ENCODE peak calls at places on chromosome 5, in seven cellular contexts. One of them, this sample, is unnamed.

GRCh38 chr5:110536120-110537115 is 190.1 kb downstream of the TMEM232 start:
- DNase-seq in stimulated activated CD8-positive, alpha-beta memory T cell treated with anti-CD3 and anti-CD28 coated beads, Interleukin-7, amount 100 ng/mL, for 1 hour: no peak
- DNase-seq in choroid plexus epithelial cell: peak; percentile 6
- DNase-seq in stimulated activated naive B cell treated with anti-CD40 and anti-IgM and Interleukin-4, amounts not matched to agents 10 μg/mL and 1 μg/mL and 100 μg/mL, for 72 hours: no peak
- DNase-seq in SHP77: no peak
- DNase-seq in iPS-NIHi11: peak; percentile 32
- DNase-seq in activated naive CD4-positive, alpha-beta T cell: no peak
- DNase-seq in this sample: no peak

GRCh38 chr5:148988328-148988727 is 74.5 kb downstream of the SH3TC2 start:
- DNase-seq in SHP77: no peak
- DNase-seq in choroid plexus epithelial cell: no peak
- DNase-seq in stimulated activated naive B cell treated with anti-CD40 and anti-IgM and Interleukin-4, amounts not matched to agents 10 μg/mL and 1 μg/mL and 100 μg/mL, for 72 hours: no peak
- DNase-seq in iPS-NIHi11: no peak
- DNase-seq in activated naive CD4-positive, alpha-beta T cell: no peak
- DNase-seq in stimulated activated CD8-positive, alpha-beta memory T cell treated with anti-CD3 and anti-CD28 coated beads, Interleukin-7, amount 100 ng/mL, for 1 hour: no peak
- DNase-seq in this sample: no peak

GRCh38 chr5:10725636-10726035 is 35.4 kb downstream of the DAP start:
- DNase-seq in iPS-NIHi11: no peak
- DNase-seq in choroid plexus epithelial cell: no peak
- DNase-seq in SHP77: no peak
- DNase-seq in stimulated activated naive B cell treated with anti-CD40 and anti-IgM and Interleukin-4, amounts not matched to agents 10 μg/mL and 1 μg/mL and 100 μg/mL, for 72 hours: no peak
- DNase-seq in stimulated activated CD8-positive, alpha-beta memory T cell treated with anti-CD3 and anti-CD28 coated beads, Interleukin-7, amount 100 ng/mL, for 1 hour: no peak
- DNase-seq in activated naive CD4-positive, alpha-beta T cell: no peak
- DNase-seq in this sample: no peak

GRCh38 chr5:112885001-112885400 is 23.9 kb downstream of the SRP19 start:
- DNase-seq in iPS-NIHi11: no peak
- DNase-seq in activated naive CD4-positive, alpha-beta T cell: no peak
- DNase-seq in stimulated activated CD8-positive, alpha-beta memory T cell treated with anti-CD3 and anti-CD28 coated beads, Interleukin-7, amount 100 ng/mL, for 1 hour: no peak
- DNase-seq in SHP77: no peak
- DNase-seq in stimulated activated naive B cell treated with anti-CD40 and anti-IgM and Interleukin-4, amounts not matched to agents 10 μg/mL and 1 μg/mL and 100 μg/mL, for 72 hours: no peak
- DNase-seq in choroid plexus epithelial cell: no peak
- DNase-seq in this sample: no peak

GRCh38 chr5:43661102-43661501 is 58.1 kb downstream of the NNT start:
- DNase-seq in stimulated activated CD8-positive, alpha-beta memory T cell treated with anti-CD3 and anti-CD28 coated beads, Interleukin-7, amount 100 ng/mL, for 1 hour: no peak
- DNase-seq in iPS-NIHi11: no peak
- DNase-seq in stimulated activated naive B cell treated with anti-CD40 and anti-IgM and Interleukin-4, amounts not matched to agents 10 μg/mL and 1 μg/mL and 100 μg/mL, for 72 hours: no peak
- DNase-seq in activated naive CD4-positive, alpha-beta T cell: no peak
- DNase-seq in choroid plexus epithelial cell: peak; percentile 80
- DNase-seq in SHP77: peak; percentile 29
- DNase-seq in this sample: no peak

GRCh38 chr5:143161893-143162520 is 241.5 kb downstream of the NR3C1 start:
- DNase-seq in stimulated activated CD8-positive, alpha-beta memory T cell treated with anti-CD3 and anti-CD28 coated beads, Interleukin-7, amount 100 ng/mL, for 1 hour: no peak
- DNase-seq in SHP77: no peak
- DNase-seq in choroid plexus epithelial cell: peak; percentile 86
- DNase-seq in activated naive CD4-positive, alpha-beta T cell: no peak
- DNase-seq in iPS-NIHi11: no peak
- DNase-seq in stimulated activated naive B cell treated with anti-CD40 and anti-IgM and Interleukin-4, amounts not matched to agents 10 μg/mL and 1 μg/mL and 100 μg/mL, for 72 hours: no peak
- DNase-seq in this sample: no peak

GRCh38 chr5:98774192-98775046 is 956 bp downstream of the RGMB start:
- DNase-seq in activated naive CD4-positive, alpha-beta T cell: peak; percentile 23
- DNase-seq in choroid plexus epithelial cell: peak; percentile 81
- DNase-seq in stimulated activated naive B cell treated with anti-CD40 and anti-IgM and Interleukin-4, amounts not matched to agents 10 μg/mL and 1 μg/mL and 100 μg/mL, for 72 hours: peak; percentile 57
- DNase-seq in iPS-NIHi11: peak; percentile 58
- DNase-seq in stimulated activated CD8-positive, alpha-beta memory T cell treated with anti-CD3 and anti-CD28 coated beads, Interleukin-7, amount 100 ng/mL, for 1 hour: no peak
- DNase-seq in SHP77: peak; percentile 67
- DNase-seq in this sample: peak; percentile 81

GRCh38 chr5:165805756-165806155 is 2300.3 kb downstream of the MAT2B start:
- DNase-seq in SHP77: no peak
- DNase-seq in activated naive CD4-positive, alpha-beta T cell: no peak
- DNase-seq in iPS-NIHi11: peak; percentile 26
- DNase-seq in stimulated activated CD8-positive, alpha-beta memory T cell treated with anti-CD3 and anti-CD28 coated beads, Interleukin-7, amount 100 ng/mL, for 1 hour: no peak
- DNase-seq in choroid plexus epithelial cell: no peak
- DNase-seq in stimulated activated naive B cell treated with anti-CD40 and anti-IgM and Interleukin-4, amounts not matched to agents 10 μg/mL and 1 μg/mL and 100 μg/mL, for 72 hours: no peak
- DNase-seq in this sample: no peak

GRCh38 chr5:81827522-81827921 is 76.6 kb upstream of the SSBP2 start:
- DNase-seq in activated naive CD4-positive, alpha-beta T cell: no peak
- DNase-seq in iPS-NIHi11: no peak
- DNase-seq in SHP77: no peak
- DNase-seq in stimulated activated naive B cell treated with anti-CD40 and anti-IgM and Interleukin-4, amounts not matched to agents 10 μg/mL and 1 μg/mL and 100 μg/mL, for 72 hours: no peak
- DNase-seq in choroid plexus epithelial cell: no peak
- DNase-seq in stimulated activated CD8-positive, alpha-beta memory T cell treated with anti-CD3 and anti-CD28 coated beads, Interleukin-7, amount 100 ng/mL, for 1 hour: no peak
- DNase-seq in this sample: no peak

GRCh38 chr5:14581891-14582796 is 552 bp downstream of the OTULINL start:
- DNase-seq in iPS-NIHi11: peak; percentile 50
- DNase-seq in stimulated activated naive B cell treated with anti-CD40 and anti-IgM and Interleukin-4, amounts not matched to agents 10 μg/mL and 1 μg/mL and 100 μg/mL, for 72 hours: peak; percentile 59
- DNase-seq in choroid plexus epithelial cell: peak; percentile 31
- DNase-seq in SHP77: peak; percentile 79
- DNase-seq in stimulated activated CD8-positive, alpha-beta memory T cell treated with anti-CD3 and anti-CD28 coated beads, Interleukin-7, amount 100 ng/mL, for 1 hour: peak; percentile 73
- DNase-seq in activated naive CD4-positive, alpha-beta T cell: peak; percentile 36
- DNase-seq in this sample: no peak

GRCh38 chr5:31886206-31886605 is 247.3 kb downstream of the PDZD2 start:
- DNase-seq in stimulated activated naive B cell treated with anti-CD40 and anti-IgM and Interleukin-4, amounts not matched to agents 10 μg/mL and 1 μg/mL and 100 μg/mL, for 72 hours: no peak
- DNase-seq in stimulated activated CD8-positive, alpha-beta memory T cell treated with anti-CD3 and anti-CD28 coated beads, Interleukin-7, amount 100 ng/mL, for 1 hour: no peak
- DNase-seq in SHP77: no peak
- DNase-seq in iPS-NIHi11: no peak
- DNase-seq in activated naive CD4-positive, alpha-beta T cell: no peak
- DNase-seq in choroid plexus epithelial cell: no peak
- DNase-seq in this sample: peak; percentile 28

GRCh38 chr5:171432076-171432475 is 12.6 kb downstream of the FGF18 start:
- DNase-seq in activated naive CD4-positive, alpha-beta T cell: no peak
- DNase-seq in iPS-NIHi11: no peak
- DNase-seq in choroid plexus epithelial cell: no peak
- DNase-seq in stimulated activated CD8-positive, alpha-beta memory T cell treated with anti-CD3 and anti-CD28 coated beads, Interleukin-7, amount 100 ng/mL, for 1 hour: no peak
- DNase-seq in stimulated activated naive B cell treated with anti-CD40 and anti-IgM and Interleukin-4, amounts not matched to agents 10 μg/mL and 1 μg/mL and 100 μg/mL, for 72 hours: no peak
- DNase-seq in SHP77: no peak
- DNase-seq in this sample: no peak

GRCh38 chr5:154593091-154593490 is 115.1 kb upstream of the HAND1 start:
- DNase-seq in iPS-NIHi11: no peak
- DNase-seq in SHP77: no peak
- DNase-seq in choroid plexus epithelial cell: peak; percentile 70
- DNase-seq in stimulated activated naive B cell treated with anti-CD40 and anti-IgM and Interleukin-4, amounts not matched to agents 10 μg/mL and 1 μg/mL and 100 μg/mL, for 72 hours: no peak
- DNase-seq in activated naive CD4-positive, alpha-beta T cell: no peak
- DNase-seq in stimulated activated CD8-positive, alpha-beta memory T cell treated with anti-CD3 and anti-CD28 coated beads, Interleukin-7, amount 100 ng/mL, for 1 hour: no peak
- DNase-seq in this sample: no peak

GRCh38 chr5:168681556-168682183 is 102.5 kb upstream of the PANK3 start:
- DNase-seq in SHP77: no peak
- DNase-seq in stimulated activated naive B cell treated with anti-CD40 and anti-IgM and Interleukin-4, amounts not matched to agents 10 μg/mL and 1 μg/mL and 100 μg/mL, for 72 hours: no peak
- DNase-seq in choroid plexus epithelial cell: peak; percentile 55
- DNase-seq in iPS-NIHi11: no peak
- DNase-seq in activated naive CD4-positive, alpha-beta T cell: no peak
- DNase-seq in stimulated activated CD8-positive, alpha-beta memory T cell treated with anti-CD3 and anti-CD28 coated beads, Interleukin-7, amount 100 ng/mL, for 1 hour: no peak
- DNase-seq in this sample: peak; percentile 75

GRCh38 chr5:37786855-37787254 is 53.0 kb downstream of the GDNF start:
- DNase-seq in stimulated activated CD8-positive, alpha-beta memory T cell treated with anti-CD3 and anti-CD28 coated beads, Interleukin-7, amount 100 ng/mL, for 1 hour: no peak
- DNase-seq in iPS-NIHi11: no peak
- DNase-seq in activated naive CD4-positive, alpha-beta T cell: no peak
- DNase-seq in stimulated activated naive B cell treated with anti-CD40 and anti-IgM and Interleukin-4, amounts not matched to agents 10 μg/mL and 1 μg/mL and 100 μg/mL, for 72 hours: no peak
- DNase-seq in choroid plexus epithelial cell: peak; percentile 66
- DNase-seq in SHP77: no peak
- DNase-seq in this sample: no peak

GRCh38 chr5:158268286-158268685 is 409.3 kb upstream of the CLINT1 start:
- DNase-seq in activated naive CD4-positive, alpha-beta T cell: no peak
- DNase-seq in stimulated activated CD8-positive, alpha-beta memory T cell treated with anti-CD3 and anti-CD28 coated beads, Interleukin-7, amount 100 ng/mL, for 1 hour: no peak
- DNase-seq in choroid plexus epithelial cell: no peak
- DNase-seq in SHP77: no peak
- DNase-seq in iPS-NIHi11: no peak
- DNase-seq in stimulated activated naive B cell treated with anti-CD40 and anti-IgM and Interleukin-4, amounts not matched to agents 10 μg/mL and 1 μg/mL and 100 μg/mL, for 72 hours: no peak
- DNase-seq in this sample: no peak

GRCh38 chr5:59357421-59357977 is 536.0 kb downstream of the PDE4D start:
- DNase-seq in stimulated activated naive B cell treated with anti-CD40 and anti-IgM and Interleukin-4, amounts not matched to agents 10 μg/mL and 1 μg/mL and 100 μg/mL, for 72 hours: no peak
- DNase-seq in SHP77: no peak
- DNase-seq in activated naive CD4-positive, alpha-beta T cell: no peak
- DNase-seq in stimulated activated CD8-positive, alpha-beta memory T cell treated with anti-CD3 and anti-CD28 coated beads, Interleukin-7, amount 100 ng/mL, for 1 hour: no peak
- DNase-seq in choroid plexus epithelial cell: peak; percentile 91
- DNase-seq in iPS-NIHi11: no peak
- DNase-seq in this sample: no peak

This sample was measured in ascending aorta.